ENCODE peak calls at places on chromosome 16, in seven cellular contexts. J, N, T, L, M, I and H are unnamed samples.

GRCh38 chr16:89538286-89538685 is 22.2 kb upstream of the RPL13 start:
- DNase-seq in J (no peak), N (no peak), T (no peak), L (no peak), M (no peak), I (no peak), H (no peak)

GRCh38 chr16:30761427-30761927 is 385 bp downstream of the CFAP119 start:
- DNase-seq in J (peak; percentile 37), N (no peak), T (peak; percentile 69), L (no peak), M (no peak), I (peak; percentile 16), H (no peak)

GRCh38 chr16:1667916-1668315 is 10.2 kb upstream of the JPT2 start:
- DNase-seq in J (no peak), N (no peak), T (no peak), L (no peak), M (no peak), I (no peak), H (no peak)

GRCh38 chr16:48353565-48354163 is 31.5 kb downstream of the SIAH1 start:
- DNase-seq in J (peak; percentile 42), N (peak; percentile 61), T (peak; percentile 50), L (peak; percentile 59), M (no peak), I (peak; percentile 27), H (peak; percentile 79)

GRCh38 chr16:20940864-20941634 is 40.5 kb downstream of the LYRM1 start:
- DNase-seq in J (no peak), N (no peak), T (no peak), L (no peak), M (no peak), I (no peak), H (peak; percentile 61)

GRCh38 chr16:74186589-74186988 is 110.0 kb upstream of the PSMD7 start:
- DNase-seq in J (peak; percentile 98), N (no peak), T (no peak), L (no peak), M (no peak), I (no peak), H (no peak)

GRCh38 chr16:82758904-82759303 is 132.1 kb downstream of the CDH13 start:
- DNase-seq in J (no peak), N (no peak), T (no peak), L (no peak), M (no peak), I (no peak), H (no peak)

GRCh38 chr16:11602321-11602720 is 15.6 kb upstream of the LITAF start:
- DNase-seq in J (peak; percentile 21), N (no peak), T (no peak), L (no peak), M (no peak), I (no peak), H (no peak)

GRCh38 chr16:50546125-50546524 is 2.1 kb upstream of the NKD1 start:
- DNase-seq in J (no peak), N (no peak), T (no peak), L (no peak), M (no peak), I (no peak), H (no peak)

GRCh38 chr16:21301168-21301894 is 23.2 kb upstream of the CRYM start:
- DNase-seq in J (peak; percentile 49), N (peak; percentile 69), T (peak; percentile 71), L (peak; percentile 10), M (peak; percentile 65), I (peak; percentile 8), H (peak; percentile 92)

GRCh38 chr16:67537636-67538591 is 9.3 kb downstream of the RIPOR1 start:
- DNase-seq in J (no peak), N (no peak), T (peak; percentile 75), L (no peak), M (no peak), I (peak; percentile 55), H (no peak)

GRCh38 chr16:1471569-1472194 is 3.1 kb downstream of the CLCN7 start:
- DNase-seq in J (no peak), N (peak; percentile 12), T (no peak), L (no peak), M (no peak), I (no peak), H (peak; percentile 63)

GRCh38 chr16:21250072-21250923 is 16.8 kb downstream of the ANKS4B start:
- DNase-seq in J (no peak), N (no peak), T (no peak), L (no peak), M (no peak), I (no peak), H (no peak)

GRCh38 chr16:19700319-19700781 is 17.7 kb downstream of the KNOP1 start:
- DNase-seq in J (peak; percentile 35), N (no peak), T (no peak), L (no peak), M (no peak), I (no peak), H (no peak)

GRCh38 chr16:54285414-54286066 is 1.0 kb downstream of the IRX3 start:
- DNase-seq in J (peak; percentile 27), N (no peak), T (peak; percentile 49), L (no peak), M (peak; percentile 30), I (no peak), H (peak; percentile 62)

GRCh38 chr16:50547340-50547865 is 793 bp upstream of the NKD1 start:
- DNase-seq in J (peak; percentile 14), N (no peak), T (peak; percentile 72), L (peak; percentile 17), M (no peak), I (peak; percentile 69), H (peak; percentile 17)

GRCh38 chr16:66511615-66512500 is 38.1 kb downstream of the TK2 start:
- DNase-seq in J (no peak), N (no peak), T (no peak), L (no peak), M (peak; percentile 48), I (no peak), H (no peak)

GRCh38 chr16:12155235-12155634 is 178.7 kb downstream of the SNX29 start:
- DNase-seq in J (no peak), N (no peak), T (no peak), L (no peak), M (no peak), I (no peak), H (no peak)

GRCh38 chr16:50747206-50747956 is 5.5 kb downstream of the CYLD start:
- DNase-seq in J (peak; percentile 4), N (peak; percentile 54), T (no peak), L (no peak), M (no peak), I (no peak), H (no peak)

GRCh38 chr16:19735074-19735867 is 17.2 kb downstream of the IQCK start:
- DNase-seq in J (no peak), N (no peak), T (no peak), L (peak; percentile 13), M (no peak), I (no peak), H (no peak)

GRCh38 chr16:76292218-76292617 is 15.0 kb downstream of the CNTNAP4 start:
- DNase-seq in J (no peak), N (no peak), T (no peak), L (no peak), M (no peak), I (no peak), H (no peak)

GRCh38 chr16:75267631-75268264 is 16.3 kb upstream of the BCAR1 start:
- DNase-seq in J (peak; percentile 94), N (no peak), T (no peak), L (peak; percentile 60), M (peak; percentile 20), I (no peak), H (no peak)

GRCh38 chr16:58009856-58010416 is 8.7 kb downstream of the USB1 start:
- DNase-seq in J (no peak), N (no peak), T (no peak), L (no peak), M (no peak), I (no peak), H (no peak)

GRCh38 chr16:4767872-4768548 is 1.0 kb upstream of the ZNF500 start:
- DNase-seq in J (no peak), N (no peak), T (no peak), L (no peak), M (no peak), I (no peak), H (peak; percentile 28)

GRCh38 chr16:17328971-17329370 is 141.8 kb downstream of the XYLT1 start:
- DNase-seq in J (no peak), N (no peak), T (no peak), L (no peak), M (no peak), I (no peak), H (no peak)

GRCh38 chr16:59907671-59908070 is 1173.6 kb upstream of the GOT2 start:
- DNase-seq in J (no peak), N (no peak), T (no peak), L (no peak), M (no peak), I (no peak), H (no peak)

GRCh38 chr16:76226011-76226410 is 51.2 kb upstream of the CNTNAP4 start:
- DNase-seq in J (no peak), N (no peak), T (no peak), L (no peak), M (peak; percentile 18), I (no peak), H (no peak)

GRCh38 chr16:25027781-25028180 is 12.6 kb upstream of the ARHGAP17 start:
- DNase-seq in J (no peak), N (no peak), T (no peak), L (no peak), M (no peak), I (no peak), H (no peak)

GRCh38 chr16:46673320-46674013 is 15.5 kb downstream of the VPS35 start:
- DNase-seq in J (peak; percentile 59), N (no peak), T (peak; percentile 41), L (peak; percentile 34), M (no peak), I (no peak), H (peak; percentile 70)

GRCh38 chr16:69423189-69423588 is 1.2 kb upstream of the CYB5B start:
- DNase-seq in J (no peak), N (no peak), T (no peak), L (no peak), M (no peak), I (no peak), H (no peak)

GRCh38 chr16:83318390-83318789 is 489.4 kb upstream of the HSBP1 start:
- DNase-seq in J (no peak), N (no peak), T (no peak), L (no peak), M (no peak), I (no peak), H (no peak)

GRCh38 chr16:58127033-58127556 is 2.1 kb downstream of the CFAP20 start:
- DNase-seq in J (no peak), N (no peak), T (no peak), L (no peak), M (no peak), I (no peak), H (peak; percentile 35)

GRCh38 chr16:82783933-82784566 is 157.3 kb downstream of the CDH13 start:
- DNase-seq in J (no peak), N (no peak), T (no peak), L (no peak), M (no peak), I (no peak), H (no peak)

GRCh38 chr16:2019919-2020831 is 590 bp downstream of the NPW start:
- DNase-seq in J (no peak), N (no peak), T (peak; percentile 79), L (no peak), M (no peak), I (no peak), H (no peak)